ENCODE peak calls at places on chromosomes 16 and 17, in seven cellular contexts. U is GDM1; X is type B pancreatic cell; P is nephron progenitor cell; G is activated T-cell treated with anti-CD3 and anti-CD28 coated beads for 1 hour; R is midbrain; B is activated naive CD8-positive, alpha-beta T cell treated with anti-CD3 and anti-CD28 coated beads, Interleukin-2, amount 50 U/mL, for 24 hours. C is an unnamed sample.

GRCh38 chr17:18999394-18999793 is 5.2 kb downstream of the FAM83G start:
- DNase-seq in U (no peak), X (no peak), P (no peak), G (no peak), R (no peak), B (no peak), C (no peak)

GRCh38 chr16:57951204-57951960 is 19.5 kb downstream of the CNGB1 start:
- DNase-seq in U (no peak), X (no peak), P (no peak), G (no peak), R (no peak), B (no peak), C (no peak)

GRCh38 chr17:51818777-51819176 is 339.7 kb downstream of the CA10 start:
- DNase-seq in U (no peak), X (no peak), P (no peak), G (no peak), R (no peak), B (no peak), C (no peak)

GRCh38 chr17:34383225-34383615 is 20.2 kb upstream of the CCL1 start:
- DNase-seq in U (no peak), X (no peak), P (no peak), G (no peak), R (no peak), B (no peak), C (no peak)

GRCh38 chr16:82651921-82652601 is 25.3 kb downstream of the CDH13 start:
- DNase-seq in U (no peak), X (no peak), P (no peak), G (no peak), R (no peak), B (no peak), C (no peak)

GRCh38 chr16:85969159-85969558 is 70.2 kb downstream of the IRF8 start:
- DNase-seq in U (no peak), X (no peak), P (no peak), G (no peak), R (no peak), B (no peak), C (no peak)

GRCh38 chr16:89437251-89437987 is 52.9 kb downstream of the ANKRD11 start:
- DNase-seq in U (no peak), X (no peak), P (no peak), G (no peak), R (no peak), B (no peak), C (no peak)

GRCh38 chr17:58280480-58281217 is at the start of gene MPO:
- DNase-seq in U (no peak), X (no peak), P (no peak), G (no peak), R (no peak), B (no peak), C (no peak)

GRCh38 chr16:30870904-30871303 is 23.0 kb downstream of the BCL7C start:
- DNase-seq in U (no peak), X (no peak), P (no peak), G (no peak), R (no peak), B (no peak), C (no peak)

GRCh38 chr17:58330997-58331814 is 2.6 kb upstream of the TSPOAP1 start:
- DNase-seq in U (peak), X (no peak), P (no peak), G (peak), R (no peak), B (peak), C (peak)

GRCh38 chr16:68272501-68273209 is 8.3 kb downstream of the SLC7A6 start:
- DNase-seq in U (no peak), X (no peak), P (no peak), G (peak), R (no peak), B (no peak), C (no peak)

GRCh38 chr16:76318565-76318964 is 41.4 kb downstream of the CNTNAP4 start:
- DNase-seq in U (no peak), X (no peak), P (no peak), G (no peak), R (no peak), B (no peak), C (no peak)

GRCh38 chr17:77883213-77883650 is 75.3 kb upstream of the TNRC6C start:
- DNase-seq in U (no peak), X (no peak), P (no peak), G (no peak), R (no peak), B (no peak), C (no peak)

GRCh38 chr17:68707032-68707431 is 105.9 kb upstream of the FAM20A start:
- DNase-seq in U (no peak), X (no peak), P (no peak), G (no peak), R (no peak), B (no peak), C (no peak)

GRCh38 chr17:38746004-38746892 is 1.9 kb downstream of the PCGF2 start:
- DNase-seq in U (no peak), X (no peak), P (no peak), G (no peak), R (no peak), B (no peak), C (no peak)

GRCh38 chr17:6479626-6480324 is 35.5 kb downstream of the PIMREG start:
- DNase-seq in U (no peak), X (no peak), P (no peak), G (no peak), R (no peak), B (no peak), C (no peak)

GRCh38 chr16:68737730-68738590 is 868 bp downstream of the CDH1 start:
- DNase-seq in U (no peak), X (no peak), P (peak), G (no peak), R (no peak), B (no peak), C (no peak)

GRCh38 chr17:16007439-16007838 is 7.8 kb downstream of the TTC19 start:
- DNase-seq in U (no peak), X (no peak), P (no peak), G (no peak), R (no peak), B (no peak), C (no peak)

GRCh38 chr17:36183001-36183810 is 6.8 kb upstream of the TBC1D3B start:
- DNase-seq in U (no peak), X (peak), P (peak), G (no peak), R (no peak), B (no peak), C (peak)

GRCh38 chr16:70253291-70254094 is 1.8 kb upstream of the EXOSC6 start:
- DNase-seq in U (no peak), X (no peak), P (peak), G (no peak), R (no peak), B (peak), C (peak)

GRCh38 chr17:5912927-5913565 is 157.1 kb upstream of the WSCD1 start:
- DNase-seq in U (no peak), X (no peak), P (no peak), G (no peak), R (peak), B (no peak), C (no peak)

GRCh38 chr17:70365098-70365583 is 195.8 kb downstream of the KCNJ2 start:
- DNase-seq in U (no peak), X (no peak), P (no peak), G (no peak), R (peak), B (no peak), C (no peak)

GRCh38 chr17:31144427-31144826 is 49.6 kb downstream of the NF1 start:
- DNase-seq in U (no peak), X (no peak), P (no peak), G (no peak), R (no peak), B (no peak), C (no peak)

GRCh38 chr16:56589141-56590039 is at the start of gene MT3:
- DNase-seq in U (no peak), X (no peak), P (peak), G (peak), R (peak), B (peak), C (peak)

GRCh38 chr17:76640550-76641380 is 2.8 kb downstream of the ST6GALNAC1 start:
- DNase-seq in U (no peak), X (no peak), P (no peak), G (no peak), R (no peak), B (no peak), C (no peak)

GRCh38 chr17:55794681-55795080 is 43.8 kb downstream of the PCTP start:
- DNase-seq in U (no peak), X (no peak), P (no peak), G (no peak), R (no peak), B (no peak), C (no peak)

GRCh38 chr16:84836234-84836647 is 16.5 kb downstream of the CRISPLD2 start:
- DNase-seq in U (no peak), X (no peak), P (peak), G (no peak), R (no peak), B (no peak), C (no peak)

GRCh38 chr17:80221401-80221800 is 1.2 kb downstream of the SLC26A11 start:
- DNase-seq in U (no peak), X (no peak), P (no peak), G (no peak), R (no peak), B (no peak), C (no peak)

GRCh38 chr16:11358531-11358930 is 13.3 kb downstream of the RMI2 start:
- DNase-seq in U (no peak), X (no peak), P (no peak), G (no peak), R (no peak), B (no peak), C (no peak)

GRCh38 chr16:21663889-21664647 is at the start of gene OTOA:
- DNase-seq in U (no peak), X (no peak), P (peak), G (peak), R (no peak), B (peak), C (peak)

GRCh38 chr17:50904522-50905459 is 38.6 kb upstream of the TOB1 start:
- DNase-seq in U (no peak), X (no peak), P (no peak), G (no peak), R (peak), B (peak), C (no peak)

GRCh38 chr16:84825896-84826557 is 6.2 kb downstream of the CRISPLD2 start:
- DNase-seq in U (no peak), X (no peak), P (no peak), G (no peak), R (no peak), B (no peak), C (no peak)

GRCh38 chr16:35188288-35189155 is 1729.1 kb downstream of the TP53TG3F start:
- DNase-seq in U (peak), X (no peak), P (no peak), G (no peak), R (no peak), B (no peak), C (no peak)

GRCh38 chr16:84592718-84593117 is 25.2 kb downstream of the COTL1 start:
- DNase-seq in U (no peak), X (no peak), P (no peak), G (no peak), R (no peak), B (no peak), C (no peak)

GRCh38 chr17:37490022-37490587 is 414 bp downstream of the DUSP14 start:
- DNase-seq in U (peak), X (peak), P (peak), G (peak), R (no peak), B (peak), C (peak)

GRCh38 chr16:12228607-12229499 is 252.3 kb downstream of the SNX29 start:
- DNase-seq in U (peak), X (no peak), P (peak), G (no peak), R (peak), B (peak), C (peak)

GRCh38 chr17:73359987-73360410 is 48.2 kb upstream of the CDC42EP4 start:
- DNase-seq in U (no peak), X (no peak), P (no peak), G (no peak), R (peak), B (no peak), C (no peak)

GRCh38 chr17:81527591-81528383 is at the start of gene FSCN2:
- DNase-seq in U (no peak), X (no peak), P (peak), G (no peak), R (no peak), B (no peak), C (no peak)